ENCODE peak calls at places on chromosomes 1 and 21, in eight cellular contexts. F is T-helper 22 cell; R is CD4-positive, alpha-beta T cell; H is fibroblast of mammary gland; I is HFFc6; B is adipocyte; J is GM12891; L is amniotic stem cell. W is an unnamed sample.
A peak's percentile ranks its signal among the peaks of the same experiment; 100 is the strongest.

GRCh38 chr21:46196733-46197132 is 12.5 kb upstream of the SPATC1L start:
- DNase-seq in F (no peak), R (no peak), H (no peak), I (no peak), B (no peak), J (no peak), L (no peak), W (no peak)

GRCh38 chr1:53561488-53562115 is 102.4 kb downstream of the DMRTB1 start:
- DNase-seq in F (no peak), R (no peak), H (no peak), I (no peak), B (no peak), J (no peak), L (no peak), W (no peak)

GRCh38 chr1:25692560-25692959 is 76.0 kb downstream of the MAN1C1 start:
- DNase-seq in F (no peak), R (peak; percentile 29), H (no peak), I (no peak), B (no peak), J (no peak), L (no peak), W (no peak)

GRCh38 chr1:39940253-39940652 is 14.7 kb upstream of the MFSD2A start:
- DNase-seq in F (no peak), R (no peak), H (no peak), I (no peak), B (no peak), J (no peak), L (no peak), W (no peak)

GRCh38 chr21:36027352-36027751 is 33.0 kb downstream of the SETD4 start:
- DNase-seq in F (no peak), R (no peak), H (peak; percentile 79), I (no peak), B (peak; percentile 35), J (no peak), L (no peak), W (no peak)

GRCh38 chr1:43282220-43283195 is 2.9 kb downstream of the C1orf210 start:
- DNase-seq in F (no peak), R (no peak), H (no peak), I (no peak), B (no peak), J (no peak), L (no peak), W (no peak)

GRCh38 chr1:207172321-207172720 is 68.3 kb downstream of the C4BPA start:
- DNase-seq in F (no peak), R (no peak), H (no peak), I (no peak), B (no peak), J (no peak), L (no peak), W (no peak)

GRCh38 chr1:43598622-43599021 is 51.3 kb upstream of the KDM4A start:
- DNase-seq in F (no peak), R (no peak), H (no peak), I (no peak), B (no peak), J (no peak), L (no peak), W (no peak)

GRCh38 chr1:71413441-71414170 is 332.8 kb upstream of the ZRANB2 start:
- DNase-seq in F (no peak), R (no peak), H (peak; percentile 51), I (no peak), B (peak; percentile 66), J (no peak), L (no peak), W (peak; percentile 81)

GRCh38 chr1:42937836-42938595 is 20.7 kb downstream of the SLC2A1 start:
- DNase-seq in F (no peak), R (no peak), H (no peak), I (no peak), B (no peak), J (no peak), L (no peak), W (no peak)

W was measured in fibroblast of gingiva.